ENCODE peak calls at places on chromosomes 1 and 21, in six cellular contexts. Z, S, W, N, R and U are unnamed samples.

GRCh38 chr21:33668620-33669019 is 26.3 kb downstream of the ITSN1 start:
- DNase-seq in Z (no peak), N (no peak), R (no peak), W (no peak), S (no peak), U (no peak)

GRCh38 chr1:186680031-186681012 is at the start of gene PTGS2:
- DNase-seq in Z (peak; percentile 8), S (peak; percentile 84), R (no peak), N (peak; percentile 63), W (peak; percentile 25), U (no peak)

GRCh38 chr1:73770109-73770905 is 427.7 kb downstream of the LRRIQ3 start:
- DNase-seq in S (no peak), N (no peak), R (no peak), Z (no peak), W (no peak), U (no peak)

GRCh38 chr1:212782422-212783154 is 9.0 kb downstream of the NSL1 start:
- DNase-seq in S (no peak), N (peak; percentile 41), R (peak; percentile 3), W (no peak), Z (peak; percentile 23), U (no peak)

GRCh38 chr1:205047764-205048231 is 4.8 kb downstream of the CNTN2 start:
- DNase-seq in N (no peak), S (no peak), W (no peak), R (no peak), Z (peak; percentile 8), U (no peak)

GRCh38 chr1:179794669-179795068 is 51.6 kb downstream of the FAM163A start:
- DNase-seq in S (no peak), N (peak; percentile 60), W (no peak), R (no peak), Z (peak; percentile 26), U (no peak)

GRCh38 chr1:90717665-90718410 is 736 bp upstream of the BARHL2 start:
- DNase-seq in N (peak; percentile 83), W (no peak), R (no peak), S (no peak), Z (peak; percentile 71), U (no peak)

GRCh38 chr1:237416924-237417655 is 375.1 kb downstream of the RYR2 start:
- DNase-seq in W (no peak), Z (no peak), R (no peak), S (no peak), N (no peak), U (no peak)

GRCh38 chr1:171645553-171646336 is 6.7 kb downstream of the MYOC start:
- DNase-seq in Z (no peak), R (no peak), W (no peak), N (peak; percentile 27), S (no peak), U (no peak)

GRCh38 chr1:56399326-56400292 is 179.8 kb downstream of the PLPP3 start:
- DNase-seq in W (no peak), R (no peak), N (no peak), S (no peak), Z (no peak), U (no peak)

GRCh38 chr1:28509705-28510349 is 4.0 kb downstream of the RCC1 start:
- DNase-seq in N (no peak), W (no peak), R (no peak), S (no peak), Z (peak; percentile 61), U (no peak)

GRCh38 chr1:22547186-22547817 is 16.0 kb upstream of the EPHA8 start:
- DNase-seq in W (no peak), R (no peak), S (no peak), N (no peak), Z (no peak), U (no peak)

GRCh38 chr1:182317489-182318180 is 74.0 kb downstream of the GLUL start:
- DNase-seq in N (no peak), S (no peak), R (no peak), W (no peak), Z (no peak), U (no peak)

GRCh38 chr1:221715321-221716169 is 26.3 kb downstream of the DUSP10 start:
- DNase-seq in R (peak; percentile 79), Z (no peak), W (no peak), N (no peak), S (no peak), U (no peak)

GRCh38 chr1:85559890-85560289 is 20.7 kb upstream of the CCN1 start:
- DNase-seq in S (no peak), R (no peak), N (no peak), Z (no peak), W (no peak), U (no peak)
- TF ChIP-seq SIN3A in S (no peak), R (no peak), N (no peak), Z (no peak), W (no peak), U (no peak)

GRCh38 chr1:181087400-181087901 is 1.0 kb upstream of the IER5 start:
- DNase-seq in N (no peak), R (no peak), W (no peak), Z (peak; percentile 78), S (no peak), U (no peak)
- H3K27ac ChIP-seq in N (peak overlapping the region; percentile 50), R (no peak overlapping the region), W (peak overlapping the region; percentile 47), Z (peak overlapping the region; percentile 82), S (peak overlapping the region; percentile 12), U (peak overlapping the region; percentile 92)

GRCh38 chr1:156704166-156704711 is 1.1 kb downstream of the CRABP2 start:
- DNase-seq in W (no peak), Z (no peak), R (no peak), N (peak; percentile 75), S (no peak), U (no peak)

GRCh38 chr1:156704930-156705320 is 458 bp downstream of the CRABP2 start:
- DNase-seq in N (no peak), S (no peak), Z (no peak), W (no peak), R (no peak), U (no peak)

GRCh38 chr1:156703741-156704140 is 1.6 kb downstream of the CRABP2 start:
- DNase-seq in S (no peak), Z (peak; percentile 46), N (peak; percentile 72), W (no peak), R (no peak), U (no peak)

GRCh38 chr1:156705321-156705917 is at the start of gene CRABP2:
- DNase-seq in Z (peak; percentile 56), R (no peak), S (no peak), W (no peak), N (peak; percentile 73), U (no peak)

DNA sequence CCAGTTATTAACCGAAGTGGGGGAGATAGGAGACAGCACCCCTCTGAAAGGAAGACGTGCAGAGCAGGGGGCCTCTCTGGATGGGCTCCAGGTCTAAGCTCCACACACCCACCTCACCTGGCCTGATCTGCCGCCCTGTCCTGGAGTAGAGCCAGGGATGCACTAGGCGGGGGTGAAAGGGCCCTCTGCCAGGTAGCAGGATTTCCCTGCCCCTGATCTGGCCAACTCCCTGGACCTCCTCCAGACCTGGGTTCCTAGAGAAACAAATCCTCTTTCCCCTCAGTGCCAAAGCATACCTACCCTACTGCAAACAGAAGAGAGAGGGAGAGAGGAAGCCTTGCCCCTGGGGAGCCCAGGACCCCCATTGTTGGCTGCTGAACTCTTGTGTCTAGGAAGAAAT is 2.0 kb downstream of the CRABP2 start:
- DNase-seq in R (no peak), Z (no peak), N (no peak), S (no peak), W (no peak), U (no peak)
- H3K4me3 ChIP-seq in R (no peak overlapping the region), Z (no peak overlapping the region), N (no peak overlapping the region), S (peak overlapping the region; percentile 63), W (no peak overlapping the region), U (peak overlapping the region; percentile 82)

GRCh38 chr1:112722601-112723510 is 7.7 kb upstream of the PPM1J start:
- DNase-seq in Z (no peak), R (no peak), W (no peak), S (no peak), N (no peak), U (no peak)

GRCh38 chr1:112718691-112719418 is 3.7 kb upstream of the PPM1J start:
- DNase-seq in S (no peak), W (no peak), Z (peak; percentile 73), N (peak; percentile 90), R (no peak), U (no peak)

GRCh38 chr1:112723511-112723839 is 8.3 kb upstream of the PPM1J start:
- DNase-seq in Z (no peak), R (no peak), W (no peak), S (no peak), N (no peak), U (no peak)

GRCh38 chr1:112719706-112720105 is 4.6 kb upstream of the PPM1J start:
- DNase-seq in N (no peak), W (no peak), R (no peak), S (no peak), Z (no peak), U (no peak)

GRCh38 chr1:112721966-112722524 is 6.9 kb upstream of the PPM1J start:
- DNase-seq in R (no peak), Z (no peak), W (no peak), N (no peak), S (no peak), U (no peak)
- TF ChIP-seq SIN3A in R (no peak), Z (no peak), W (no peak), N (no peak), S (no peak), U (no peak)

DNA sequence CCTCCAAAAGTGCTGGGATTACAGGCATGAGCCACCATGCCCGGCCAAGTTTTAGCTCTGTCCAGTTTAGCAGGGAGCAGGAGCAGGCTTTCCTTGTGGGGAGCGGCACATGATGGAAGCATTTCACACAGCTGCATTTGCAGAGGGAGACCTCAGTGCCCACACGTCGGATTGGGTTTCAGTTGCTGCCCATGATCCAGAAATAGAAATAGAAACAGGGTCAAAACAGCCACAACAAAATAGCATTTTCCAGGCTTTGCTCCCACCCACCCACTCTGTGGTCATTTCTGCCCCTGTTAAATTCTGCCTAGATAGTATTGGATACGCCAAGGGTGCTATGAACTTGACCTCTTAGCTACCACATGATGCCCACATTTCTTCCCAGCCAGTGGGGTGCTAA is 128.4 kb downstream of the CNIH3 start:
- DNase-seq in R (no peak), W (no peak), S (no peak), N (no peak), Z (no peak), U (no peak)
- H3K27ac ChIP-seq in R (no peak overlapping the region), W (no peak overlapping the region), S (no peak overlapping the region), N (no peak overlapping the region), Z (no peak overlapping the region), U (no peak overlapping the region)

GRCh38 chr1:96374076-96374762 is 347.4 kb upstream of the PTBP2 start:
- DNase-seq in W (no peak), N (no peak), R (no peak), S (no peak), Z (no peak), U (no peak)

GRCh38 chr1:96372881-96373280 is 348.7 kb upstream of the PTBP2 start:
- DNase-seq in Z (no peak), W (no peak), R (no peak), S (no peak), N (no peak), U (no peak)

GRCh38 chr1:96376846-96377245 is 344.7 kb upstream of the PTBP2 start:
- DNase-seq in W (no peak), S (no peak), Z (no peak), N (no peak), R (no peak), U (no peak)
- H3K4me3 ChIP-seq in W (no peak overlapping the region), S (no peak overlapping the region), Z (no peak overlapping the region), N (no peak overlapping the region), R (no peak overlapping the region), U (no peak overlapping the region)